ENCODE peak calls at places on chromosomes 16 and 17, in eight cellular contexts. One of them, this sample, is unnamed.

GRCh38 chr16:81581107-81581506 is 136.5 kb downstream of the CMIP start:
- DNase-seq in stimulated activated CD8-positive, alpha-beta memory T cell treated with anti-CD3 and anti-CD28 coated beads, Interleukin-7, amount 100 ng/mL, for 24 hours: no peak
- DNase-seq in fibroblast of the aortic adventitia: no peak
- DNase-seq in GM03348: no peak
- DNase-seq in effector CD4-positive, alpha-beta T cell: no peak
- DNase-seq in left ventricle myocardium inferior: no peak
- DNase-seq in NCI-H2081: no peak
- DNase-seq in ELR: no peak
- DNase-seq in this sample: no peak

GRCh38 chr16:5541356-5541755 is 443.8 kb upstream of the EEF2KMT start:
- DNase-seq in fibroblast of the aortic adventitia: no peak
- DNase-seq in stimulated activated CD8-positive, alpha-beta memory T cell treated with anti-CD3 and anti-CD28 coated beads, Interleukin-7, amount 100 ng/mL, for 24 hours: no peak
- DNase-seq in GM03348: no peak
- DNase-seq in left ventricle myocardium inferior: no peak
- DNase-seq in ELR: no peak
- DNase-seq in NCI-H2081: no peak
- DNase-seq in effector CD4-positive, alpha-beta T cell: no peak
- DNase-seq in this sample: no peak

GRCh38 chr17:42517516-42517915 is 18.5 kb upstream of the NAGLU start:
- DNase-seq in NCI-H2081: peak
- DNase-seq in fibroblast of the aortic adventitia: peak
- DNase-seq in GM03348: peak
- DNase-seq in effector CD4-positive, alpha-beta T cell: peak
- DNase-seq in left ventricle myocardium inferior: peak
- DNase-seq in ELR: peak
- DNase-seq in stimulated activated CD8-positive, alpha-beta memory T cell treated with anti-CD3 and anti-CD28 coated beads, Interleukin-7, amount 100 ng/mL, for 24 hours: peak
- DNase-seq in this sample: peak

GRCh38 chr17:4898927-4899326 is 409 bp upstream of the C17orf107 start:
- DNase-seq in stimulated activated CD8-positive, alpha-beta memory T cell treated with anti-CD3 and anti-CD28 coated beads, Interleukin-7, amount 100 ng/mL, for 24 hours: no peak
- DNase-seq in NCI-H2081: no peak
- DNase-seq in ELR: no peak
- DNase-seq in fibroblast of the aortic adventitia: no peak
- DNase-seq in left ventricle myocardium inferior: no peak
- DNase-seq in effector CD4-positive, alpha-beta T cell: no peak
- DNase-seq in GM03348: no peak
- DNase-seq in this sample: no peak

GRCh38 chr16:86368261-86368660 is 142.1 kb upstream of the FOXF1 start:
- DNase-seq in ELR: no peak
- DNase-seq in fibroblast of the aortic adventitia: no peak
- DNase-seq in stimulated activated CD8-positive, alpha-beta memory T cell treated with anti-CD3 and anti-CD28 coated beads, Interleukin-7, amount 100 ng/mL, for 24 hours: no peak
- DNase-seq in NCI-H2081: no peak
- DNase-seq in effector CD4-positive, alpha-beta T cell: no peak
- DNase-seq in GM03348: no peak
- DNase-seq in left ventricle myocardium inferior: no peak
- DNase-seq in this sample: no peak

GRCh38 chr16:12318661-12319463 is 342.3 kb downstream of the SNX29 start:
- DNase-seq in GM03348: no peak
- DNase-seq in NCI-H2081: no peak
- DNase-seq in ELR: peak
- DNase-seq in stimulated activated CD8-positive, alpha-beta memory T cell treated with anti-CD3 and anti-CD28 coated beads, Interleukin-7, amount 100 ng/mL, for 24 hours: no peak
- DNase-seq in fibroblast of the aortic adventitia: no peak
- DNase-seq in left ventricle myocardium inferior: no peak
- DNase-seq in effector CD4-positive, alpha-beta T cell: no peak
- DNase-seq in this sample: no peak

GRCh38 chr17:34703533-34703932 is 124.2 kb downstream of the TMEM132E start:
- DNase-seq in GM03348: peak
- DNase-seq in left ventricle myocardium inferior: peak
- DNase-seq in effector CD4-positive, alpha-beta T cell: no peak
- DNase-seq in ELR: peak
- DNase-seq in fibroblast of the aortic adventitia: peak
- DNase-seq in NCI-H2081: no peak
- DNase-seq in stimulated activated CD8-positive, alpha-beta memory T cell treated with anti-CD3 and anti-CD28 coated beads, Interleukin-7, amount 100 ng/mL, for 24 hours: no peak
- DNase-seq in this sample: peak

GRCh38 chr17:67067571-67068517 is 23.5 kb downstream of the CACNG1 start:
- DNase-seq in GM03348: no peak
- DNase-seq in effector CD4-positive, alpha-beta T cell: no peak
- DNase-seq in left ventricle myocardium inferior: no peak
- DNase-seq in stimulated activated CD8-positive, alpha-beta memory T cell treated with anti-CD3 and anti-CD28 coated beads, Interleukin-7, amount 100 ng/mL, for 24 hours: no peak
- DNase-seq in ELR: no peak
- DNase-seq in fibroblast of the aortic adventitia: no peak
- DNase-seq in NCI-H2081: no peak
- DNase-seq in this sample: no peak

GRCh38 chr17:21019976-21020575 is 22.7 kb downstream of the USP22 start:
- DNase-seq in fibroblast of the aortic adventitia: no peak
- DNase-seq in effector CD4-positive, alpha-beta T cell: no peak
- DNase-seq in stimulated activated CD8-positive, alpha-beta memory T cell treated with anti-CD3 and anti-CD28 coated beads, Interleukin-7, amount 100 ng/mL, for 24 hours: no peak
- DNase-seq in NCI-H2081: no peak
- DNase-seq in GM03348: no peak
- DNase-seq in left ventricle myocardium inferior: peak
- DNase-seq in ELR: peak
- DNase-seq in this sample: no peak

GRCh38 chr16:12009462-12009861 is 32.9 kb downstream of the SNX29 start:
- DNase-seq in stimulated activated CD8-positive, alpha-beta memory T cell treated with anti-CD3 and anti-CD28 coated beads, Interleukin-7, amount 100 ng/mL, for 24 hours: no peak
- DNase-seq in effector CD4-positive, alpha-beta T cell: no peak
- DNase-seq in ELR: no peak
- DNase-seq in GM03348: no peak
- DNase-seq in NCI-H2081: no peak
- DNase-seq in left ventricle myocardium inferior: no peak
- DNase-seq in fibroblast of the aortic adventitia: no peak
- DNase-seq in this sample: no peak

GRCh38 chr16:50666658-50667496 is 14.2 kb downstream of the SNX20 start:
- DNase-seq in NCI-H2081: no peak
- DNase-seq in fibroblast of the aortic adventitia: no peak
- DNase-seq in left ventricle myocardium inferior: no peak
- DNase-seq in ELR: no peak
- DNase-seq in effector CD4-positive, alpha-beta T cell: no peak
- DNase-seq in GM03348: no peak
- DNase-seq in stimulated activated CD8-positive, alpha-beta memory T cell treated with anti-CD3 and anti-CD28 coated beads, Interleukin-7, amount 100 ng/mL, for 24 hours: no peak
- DNase-seq in this sample: no peak

GRCh38 chr17:35981246-35981645 is at the start of gene CCL16:
- DNase-seq in left ventricle myocardium inferior: no peak
- DNase-seq in NCI-H2081: no peak
- DNase-seq in stimulated activated CD8-positive, alpha-beta memory T cell treated with anti-CD3 and anti-CD28 coated beads, Interleukin-7, amount 100 ng/mL, for 24 hours: no peak
- DNase-seq in effector CD4-positive, alpha-beta T cell: no peak
- DNase-seq in GM03348: no peak
- DNase-seq in ELR: no peak
- DNase-seq in fibroblast of the aortic adventitia: no peak
- DNase-seq in this sample: no peak

GRCh38 chr17:35241520-35241919 is 1.4 kb upstream of the SLFN5 start:
- DNase-seq in left ventricle myocardium inferior: no peak
- DNase-seq in fibroblast of the aortic adventitia: no peak
- DNase-seq in stimulated activated CD8-positive, alpha-beta memory T cell treated with anti-CD3 and anti-CD28 coated beads, Interleukin-7, amount 100 ng/mL, for 24 hours: no peak
- DNase-seq in GM03348: no peak
- DNase-seq in NCI-H2081: no peak
- DNase-seq in ELR: no peak
- DNase-seq in effector CD4-positive, alpha-beta T cell: peak
- DNase-seq in this sample: no peak

GRCh38 chr16:2296662-2297505 is 29.0 kb upstream of the RNPS1 start:
- DNase-seq in NCI-H2081: no peak
- DNase-seq in stimulated activated CD8-positive, alpha-beta memory T cell treated with anti-CD3 and anti-CD28 coated beads, Interleukin-7, amount 100 ng/mL, for 24 hours: no peak
- DNase-seq in GM03348: peak
- DNase-seq in fibroblast of the aortic adventitia: peak
- DNase-seq in left ventricle myocardium inferior: no peak
- DNase-seq in ELR: peak
- DNase-seq in effector CD4-positive, alpha-beta T cell: no peak
- DNase-seq in this sample: no peak